ENCODE peak calls at places on chromosomes 16 and 17, in six cellular contexts. I, C, Q, J, S and H are unnamed samples.

GRCh38 chr17:13594762-13595697 is 6.7 kb downstream of the HS3ST3A1 start:
- DNase-seq in C (peak), J (peak), I (peak), S (peak), Q (peak), H (peak)

GRCh38 chr17:76252040-76252954 is 12.0 kb upstream of the RNF157 start:
- DNase-seq in I (no peak), Q (no peak), S (peak), C (peak), J (peak), H (peak)

GRCh38 chr16:10168258-10168657 is 14.0 kb downstream of the GRIN2A start:
- DNase-seq in C (no peak), J (no peak), S (no peak), Q (no peak), I (no peak), H (no peak)

GRCh38 chr17:71032746-71033273 is 863.5 kb downstream of the KCNJ2 start:
- DNase-seq in S (no peak), J (no peak), I (no peak), Q (no peak), C (no peak), H (no peak)

GRCh38 chr16:59192551-59193199 is 458.6 kb upstream of the GOT2 start:
- DNase-seq in Q (no peak), S (peak), C (no peak), J (no peak), I (no peak), H (peak)

GRCh38 chr16:4556112-4556511 is at the start of gene C16orf96:
- DNase-seq in S (peak), J (no peak), I (no peak), C (no peak), Q (no peak), H (peak)

GRCh38 chr17:78318407-78318806 is 41.5 kb downstream of the SOCS3 start:
- DNase-seq in I (no peak), C (no peak), S (no peak), J (no peak), Q (no peak), H (no peak)

GRCh38 chr17:336110-337021 is 16.2 kb downstream of the RPH3AL start:
- DNase-seq in C (peak), Q (peak), S (no peak), J (no peak), I (no peak), H (no peak)

GRCh38 chr17:77441130-77441920 is 300.6 kb downstream of the SEC14L1 start:
- DNase-seq in S (no peak), C (no peak), I (no peak), Q (no peak), J (no peak), H (no peak)

GRCh38 chr17:78999056-78999768 is 10.4 kb downstream of the CANT1 start:
- DNase-seq in C (no peak), J (no peak), S (no peak), Q (no peak), I (no peak), H (peak)

DNA sequence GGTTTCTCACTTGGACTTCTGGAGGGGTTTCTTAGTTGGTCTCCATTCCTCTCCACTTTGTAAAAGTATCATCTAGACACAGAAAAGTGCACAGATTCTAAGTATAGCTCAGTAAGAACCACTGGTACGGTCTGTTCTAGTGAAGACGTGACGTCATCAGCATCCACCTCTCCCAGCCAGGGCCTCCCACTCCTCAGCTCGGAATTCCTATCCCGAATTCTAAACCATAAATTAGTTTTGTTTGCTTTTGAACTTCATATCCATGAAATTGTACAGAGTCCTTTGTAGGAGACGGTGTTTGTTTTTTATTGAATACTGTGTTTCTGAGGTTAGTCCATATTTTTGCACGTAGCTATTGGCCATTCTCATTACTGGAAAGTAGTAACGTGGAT is 25.5 kb downstream of the FOXK2 start:
- DNase-seq in S (peak), C (peak), Q (no peak), J (no peak), I (no peak), H (peak)
- H3K4me3 ChIP-seq in S (no peak), C (peak), Q (peak), J (no peak), I (peak), H (peak)

GRCh38 chr17:42458497-42459255 is at the start of gene ATP6V0A1:
- DNase-seq in S (peak), I (peak), J (peak), Q (peak), C (peak), H (peak)

GRCh38 chr17:42457107-42457787 is 1.4 kb upstream of the ATP6V0A1 start:
- DNase-seq in I (no peak), S (no peak), C (no peak), Q (no peak), J (no peak), H (peak)

GRCh38 chr17:42459983-42460300 is 1.3 kb downstream of the ATP6V0A1 start:
- DNase-seq in Q (no peak), C (no peak), I (no peak), J (peak), S (peak), H (peak)

GRCh38 chr17:42460371-42460770 is 1.7 kb downstream of the ATP6V0A1 start:
- DNase-seq in Q (no peak), C (no peak), I (no peak), S (no peak), J (no peak), H (no peak)

GRCh38 chr17:42459256-42459982 is 741 bp downstream of the ATP6V0A1 start:
- DNase-seq in Q (peak), I (no peak), J (peak), S (peak), C (peak), H (peak)
- TF ChIP-seq CTCF in Q (peak), I (peak), J (peak), S (peak), C (no peak), H (peak)

GRCh38 chr16:73732143-73732542 is 564.5 kb upstream of the PSMD7 start:
- DNase-seq in C (no peak), J (no peak), S (no peak), I (no peak), Q (no peak), H (no peak)
- H3K4me3 ChIP-seq in C (no peak), J (no peak), S (no peak), I (no peak), Q (no peak), H (no peak)

GRCh38 chr16:67926181-67926742 is 5.4 kb downstream of the CTRL start:
- DNase-seq in C (no peak), S (peak), I (no peak), Q (no peak), J (no peak), H (peak)
- TF ChIP-seq CTCF in C (no peak), S (peak), I (peak), Q (no peak), J (peak), H (peak)

GRCh38 chr17:2214887-2215615 is 88.5 kb downstream of the SMG6 start:
- DNase-seq in Q (peak), I (peak), C (peak), J (peak), S (peak), H (peak)
- H3K4me3 ChIP-seq in Q (peak), I (peak), C (peak), J (peak), S (no peak), H (no peak)

GRCh38 chr17:2415081-2415480 is 14.2 kb upstream of the MNT start:
- DNase-seq in Q (no peak), C (no peak), S (no peak), J (no peak), I (no peak), H (no peak)

GRCh38 chr17:2418572-2418971 is 17.7 kb upstream of the MNT start:
- DNase-seq in Q (no peak), C (no peak), I (no peak), S (no peak), J (no peak), H (peak)

GRCh38 chr17:2414665-2415064 is 13.8 kb upstream of the MNT start:
- DNase-seq in C (no peak), Q (no peak), J (no peak), S (no peak), I (no peak), H (no peak)

GRCh38 chr17:2419526-2419925 is 18.7 kb upstream of the MNT start:
- DNase-seq in S (no peak), J (no peak), C (no peak), I (no peak), Q (no peak), H (no peak)

DNA sequence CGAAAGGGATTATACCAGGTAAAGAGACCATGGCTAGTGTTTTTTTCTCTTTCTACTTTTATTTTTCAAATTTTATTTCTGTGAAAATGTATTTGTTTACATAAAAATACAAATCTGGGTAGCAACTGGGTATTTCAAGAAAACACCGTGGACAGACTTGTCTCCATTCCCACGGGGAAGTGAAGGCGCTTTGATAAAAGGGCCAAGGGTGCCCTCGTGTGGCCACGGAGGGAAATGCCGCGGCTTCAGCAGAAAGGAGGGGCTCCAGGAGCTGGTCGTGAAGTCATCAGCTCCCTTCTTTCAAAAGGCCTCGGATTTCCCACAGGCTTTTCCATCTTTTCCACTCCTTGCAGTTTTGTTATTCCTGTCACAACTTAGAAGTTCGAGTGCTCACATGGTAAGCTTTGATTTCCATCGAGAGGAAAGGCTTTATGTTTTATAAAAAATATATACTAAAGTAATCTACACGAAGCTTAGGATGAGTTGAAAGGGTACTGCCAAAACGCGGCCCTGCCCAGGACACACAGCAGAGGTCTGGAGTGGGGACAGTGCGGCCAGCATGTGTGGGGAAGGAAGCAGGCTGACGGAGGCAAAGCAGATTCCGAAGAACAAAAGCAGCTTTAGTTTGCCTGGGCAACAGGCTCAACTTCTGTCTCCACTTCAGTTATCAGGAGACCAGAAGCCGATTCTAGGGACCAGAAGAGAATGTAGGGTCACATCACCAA is 15.3 kb upstream of the MNT start:
- DNase-seq in C (peak), Q (peak), J (peak), S (peak), I (peak), H (peak)
- TF ChIP-seq CTCF in C (peak), Q (peak), J (peak), S (peak), I (peak), H (peak)

DNA sequence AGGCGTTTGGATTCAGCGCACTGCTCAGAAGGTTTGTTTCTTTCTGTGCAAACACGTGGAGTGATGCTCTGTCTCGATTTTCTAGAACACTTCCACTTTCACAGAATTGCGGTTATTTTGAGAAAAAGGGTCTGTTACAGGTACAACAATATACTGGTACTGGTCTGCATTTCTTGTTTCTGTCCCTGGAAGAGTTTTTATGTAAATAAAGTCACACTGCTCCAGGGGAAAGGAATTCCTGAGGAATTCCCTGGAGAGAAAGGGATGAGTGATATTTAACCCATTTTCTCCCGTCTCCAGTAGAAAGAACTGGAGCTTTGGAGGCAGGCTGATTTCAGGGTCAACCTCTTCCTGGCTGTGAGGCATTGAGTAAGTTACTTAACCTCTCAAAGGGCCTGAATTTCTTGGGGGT is 16.2 kb upstream of the RMI2 start:
- DNase-seq in S (no peak), Q (no peak), I (no peak), J (no peak), C (no peak), H (peak)
- H3K4me3 ChIP-seq in S (peak), Q (no peak), I (no peak), J (peak), C (peak), H (peak)

GRCh38 chr16:66275795-66276428 is 90.6 kb upstream of the CDH5 start:
- DNase-seq in J (peak), C (no peak), S (peak), Q (no peak), I (no peak), H (peak)

GRCh38 chr16:66272461-66272860 is 94.0 kb upstream of the CDH5 start:
- DNase-seq in S (no peak), C (no peak), J (no peak), Q (no peak), I (no peak), H (no peak)

GRCh38 chr16:66273036-66273435 is 93.5 kb upstream of the CDH5 start:
- DNase-seq in C (no peak), Q (no peak), I (no peak), J (no peak), S (no peak), H (no peak)

GRCh38 chr16:66274335-66275110 is 92.0 kb upstream of the CDH5 start:
- DNase-seq in I (no peak), Q (no peak), J (peak), S (no peak), C (no peak), H (peak)

DNA sequence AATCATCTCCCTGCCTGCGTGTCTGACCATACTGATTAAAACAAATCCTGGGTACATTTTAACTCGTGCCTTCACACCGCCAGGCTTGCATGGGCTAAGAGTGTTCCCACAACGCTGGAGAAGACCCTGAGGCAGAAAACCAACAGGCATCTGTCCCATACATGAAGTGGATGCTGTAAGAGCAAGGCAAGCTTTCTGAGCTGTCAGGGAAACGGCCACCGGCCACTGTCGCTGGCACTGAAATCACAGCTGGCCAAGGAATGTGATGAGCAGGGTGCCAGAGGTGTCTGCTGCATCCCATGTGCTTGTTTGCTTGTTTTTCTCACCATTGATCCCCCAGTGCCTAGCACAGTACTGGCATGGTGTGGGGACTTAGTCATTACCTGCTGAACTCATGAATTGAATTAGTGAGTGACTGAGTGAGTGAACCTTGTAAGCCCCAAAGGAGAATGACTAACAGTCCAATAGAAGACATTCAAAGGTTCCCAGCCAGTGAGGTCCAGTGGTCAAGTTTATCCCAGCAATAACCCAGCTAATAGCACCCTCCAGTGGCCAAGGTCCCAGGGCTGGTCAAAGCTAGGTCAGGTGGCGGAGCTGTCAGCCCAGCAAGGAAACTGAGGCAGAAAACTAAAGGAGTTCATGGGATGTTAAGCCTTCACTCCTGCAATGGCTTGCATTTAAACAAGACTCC is 92.7 kb upstream of the CDH5 start:
- DNase-seq in J (peak), Q (no peak), S (no peak), I (no peak), C (no peak), H (peak)
- TF ChIP-seq CTCF in J (peak), Q (no peak), S (peak), I (no peak), C (no peak), H (peak)

DNA sequence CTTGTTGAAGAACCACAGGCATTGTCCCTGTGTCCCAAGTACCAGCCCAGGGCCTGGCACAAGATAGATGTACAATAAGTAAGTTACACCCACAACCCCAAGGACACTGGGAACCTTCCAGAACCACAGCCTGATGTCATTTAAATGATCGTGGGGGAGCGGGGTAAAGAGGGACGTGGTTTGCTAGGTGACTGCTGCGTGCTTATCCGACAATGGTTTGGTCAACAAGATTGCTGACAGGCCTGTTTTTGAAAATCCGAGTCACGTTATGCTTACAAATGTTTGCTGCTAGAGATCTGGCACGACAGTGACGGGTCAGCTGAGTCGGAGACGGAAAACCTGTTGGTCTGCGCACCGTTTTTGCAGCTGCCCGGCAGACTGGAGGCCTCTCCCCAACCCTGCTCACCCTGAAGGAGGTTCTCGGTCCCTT is 22.8 kb downstream of the COTL1 start:
- DNase-seq in S (no peak), J (no peak), Q (no peak), C (no peak), I (no peak), H (no peak)
- H3K4me3 ChIP-seq in S (no peak), J (no peak), Q (no peak), C (no peak), I (no peak), H (no peak)

GRCh38 chr16:70652322-70652721 is 6.0 kb downstream of the IL34 start:
- DNase-seq in I (no peak), C (no peak), S (no peak), Q (no peak), J (no peak), H (no peak)
- TF ChIP-seq CTCF in I (no peak), C (no peak), S (no peak), Q (no peak), J (no peak), H (no peak)